ENCODE peak calls at places on chromosome 12, in four cellular contexts. V, M, D and N are unnamed samples.

GRCh38 chr12:10175849-10176641 is 2.8 kb upstream of the TMEM52B start:
- DNase-seq in V (no peak), M (no peak), D (no peak), N (peak; percentile 60)

GRCh38 chr12:62691309-62691708 is 224.7 kb downstream of the MON2 start:
- DNase-seq in V (no peak), M (no peak), D (no peak), N (no peak)

GRCh38 chr12:128052341-128052740 is 214.6 kb upstream of the TMEM132C start:
- DNase-seq in V (no peak), M (no peak), D (no peak), N (no peak)

GRCh38 chr12:69059465-69060457 is 126.8 kb upstream of the CPM start:
- DNase-seq in V (no peak), M (peak; percentile 12), D (no peak), N (peak; percentile 57)

GRCh38 chr12:10235761-10236631 is 23.3 kb downstream of the GABARAPL1 start:
- DNase-seq in V (no peak), M (peak; percentile 32), D (no peak), N (no peak)

GRCh38 chr12:132562489-132563045 is 47.8 kb downstream of the LRCOL1 start:
- DNase-seq in V (no peak), M (no peak), D (no peak), N (no peak)

GRCh38 chr12:109153711-109154434 is 37.5 kb downstream of the ACACB start:
- DNase-seq in V (no peak), M (no peak), D (no peak), N (peak; percentile 5)

GRCh38 chr12:94458882-94459772 is 540 bp downstream of the CEP83 start:
- DNase-seq in V (peak; percentile 2), M (no peak), D (peak; percentile 31), N (peak; percentile 11)

GRCh38 chr12:121214855-121215745 is 5.2 kb downstream of the P2RX4 start:
- DNase-seq in V (no peak), M (peak; percentile 38), D (no peak), N (peak; percentile 64)

GRCh38 chr12:120940799-120941198 is 36.6 kb upstream of the SPPL3 start:
- DNase-seq in V (no peak), M (no peak), D (peak; percentile 4), N (peak; percentile 89)

GRCh38 chr12:3694673-3695072 is 58.2 kb downstream of the CRACR2A start:
- DNase-seq in V (no peak), M (no peak), D (no peak), N (no peak)

GRCh38 chr12:41008472-41008871 is 179.6 kb upstream of the PDZRN4 start:
- DNase-seq in V (no peak), M (no peak), D (no peak), N (no peak)

GRCh38 chr12:98618952-98619351 is 25.5 kb downstream of the SLC25A3 start:
- DNase-seq in V (no peak), M (no peak), D (peak; percentile 93), N (no peak)

GRCh38 chr12:117072106-117072505 is 27.1 kb downstream of the TESC start:
- DNase-seq in V (no peak), M (no peak), D (no peak), N (no peak)

GRCh38 chr12:27220057-27220987 is 23.8 kb upstream of the STK38L start:
- DNase-seq in V (no peak), M (no peak), D (no peak), N (peak; percentile 52)

GRCh38 chr12:68529466-68529865 is 81.2 kb upstream of the RAP1B start:
- DNase-seq in V (no peak), M (no peak), D (no peak), N (no peak)